ENCODE peak calls at places on chromosome 12, in five cellular contexts. Y, M, I, D and K are unnamed samples.
A peak's percentile ranks its signal among the peaks of the same experiment; 100 is the strongest.

GRCh38 chr12:128763395-128763794 is 60.4 kb downstream of the SLC15A4 start:
- DNase-seq in Y (no peak), M (no peak), I (no peak), D (no peak), K (no peak)

GRCh38 chr12:66693901-66694513 is 15.1 kb upstream of the GRIP1 start:
- DNase-seq in Y (no peak), M (peak; percentile 59), I (peak; percentile 77), D (no peak), K (peak; percentile 67)

GRCh38 chr12:88393017-88393767 is 187.1 kb downstream of the KITLG start:
- DNase-seq in Y (no peak), M (no peak), I (no peak), D (no peak), K (peak; percentile 44)

GRCh38 chr12:106682594-106683234 is 91.8 kb upstream of the RIC8B start:
- DNase-seq in Y (no peak), M (no peak), I (peak; percentile 16), D (no peak), K (no peak)

GRCh38 chr12:65986047-65986446 is 144.5 kb downstream of the LLPH start:
- DNase-seq in Y (no peak), M (no peak), I (no peak), D (no peak), K (no peak)

GRCh38 chr12:58105225-58106119 is 164.1 kb downstream of the ATP23 start:
- DNase-seq in Y (no peak), M (no peak), I (peak; percentile 4), D (no peak), K (no peak)

GRCh38 chr12:3604281-3604680 is 113.3 kb downstream of the PRMT8 start:
- DNase-seq in Y (peak; percentile 43), M (no peak), I (no peak), D (no peak), K (no peak)

GRCh38 chr12:115375188-115375991 is 691.4 kb upstream of the TBX3 start:
- DNase-seq in Y (no peak), M (no peak), I (peak; percentile 62), D (no peak), K (peak; percentile 76)

GRCh38 chr12:79925492-79925891 is 9.4 kb downstream of the PPP1R12A start:
- DNase-seq in Y (no peak), M (no peak), I (no peak), D (no peak), K (no peak)

GRCh38 chr12:131929530-131930456 is 717 bp downstream of the PUS1 start:
- DNase-seq in Y (no peak), M (no peak), I (peak; percentile 12), D (no peak), K (no peak)

GRCh38 chr12:116160196-116160595 is 117.3 kb downstream of the MED13L start:
- DNase-seq in Y (no peak), M (no peak), I (peak; percentile 33), D (no peak), K (peak; percentile 40)

GRCh38 chr12:46402451-46402850 is 29.9 kb upstream of the SLC38A2 start:
- DNase-seq in Y (no peak), M (no peak), I (peak; percentile 97), D (no peak), K (peak; percentile 60)

GRCh38 chr12:88996389-88996788 is 355.9 kb downstream of the DUSP6 start:
- DNase-seq in Y (no peak), M (no peak), I (no peak), D (no peak), K (no peak)

GRCh38 chr12:97960741-97961608 is 498.4 kb downstream of the RMST start:
- DNase-seq in Y (no peak), M (no peak), I (peak; percentile 7), D (no peak), K (no peak)

GRCh38 chr12:31261744-31262143 is 64.2 kb downstream of the SINHCAF start:
- DNase-seq in Y (no peak), M (no peak), I (no peak), D (no peak), K (no peak)

GRCh38 chr12:5907812-5908211 is 37.2 kb downstream of the ANO2 start:
- DNase-seq in Y (no peak), M (no peak), I (no peak), D (no peak), K (no peak)

GRCh38 chr12:106855221-106855758 is 80.8 kb downstream of the RIC8B start:
- DNase-seq in Y (no peak), M (no peak), I (no peak), D (no peak), K (no peak)

GRCh38 chr12:64407342-64408223 is 3.4 kb downstream of the XPOT start:
- DNase-seq in Y (no peak), M (no peak), I (no peak), D (no peak), K (no peak)

GRCh38 chr12:38921025-38921677 is 15.8 kb upstream of the CPNE8 start:
- DNase-seq in Y (no peak), M (no peak), I (peak; percentile 49), D (no peak), K (peak; percentile 67)

GRCh38 chr12:95551305-95551704 is at the start of gene USP44:
- DNase-seq in Y (no peak), M (no peak), I (no peak), D (no peak), K (no peak)

GRCh38 chr12:56414401-56414800 is 34.8 kb downstream of the TIMELESS start:
- DNase-seq in Y (no peak), M (no peak), I (no peak), D (no peak), K (no peak)